ENCODE peak calls at places on chromosomes 1 and 21, in five cellular contexts. M is IMR-90, D is A549, F is HepG2, L is K562. T is an unnamed sample.
A peak's percentile ranks its signal among the peaks of the same experiment; 100 is the strongest.

GRCh38 chr1:238811211-238811610 is 575.2 kb upstream of the CHRM3 start:
- DNase-seq in M (no peak), D (no peak), F (no peak), L (no peak), T (no peak)

GRCh38 chr21:38955495-38955894 is 149.8 kb downstream of the ETS2 start:
- DNase-seq in M (peak; percentile 77), D (no peak), F (no peak), L (no peak), T (no peak)

GRCh38 chr1:217344712-217345111 is 286.2 kb downstream of the GPATCH2 start:
- DNase-seq in M (no peak), D (no peak), F (no peak), L (no peak), T (no peak)

GRCh38 chr1:21508580-21509350 is 458 bp upstream of the ALPL start:
- DNase-seq in M (peak; percentile 31), D (peak; percentile 62), F (no peak), L (peak; percentile 90), T (peak; percentile 97)

GRCh38 chr1:52127181-52128175 is 14.4 kb upstream of the ZFYVE9 start:
- DNase-seq in M (peak; percentile 77), D (peak; percentile 37), F (peak; percentile 62), L (peak; percentile 47), T (no peak)

GRCh38 chr1:18101508-18101907 is 6.1 kb upstream of the IGSF21 start:
- DNase-seq in M (no peak), D (no peak), F (no peak), L (no peak), T (no peak)

GRCh38 chr1:152167835-152168534 is 9.0 kb upstream of the RPTN start:
- DNase-seq in M (peak; percentile 8), D (no peak), F (peak; percentile 14), L (no peak), T (no peak)

GRCh38 chr1:172135923-172136610 is 284.4 kb upstream of the C1orf105 start:
- DNase-seq in M (peak; percentile 81), D (no peak), F (no peak), L (no peak), T (no peak)

GRCh38 chr1:22652457-22652856 is 579 bp upstream of the C1QB start:
- DNase-seq in M (no peak), D (no peak), F (no peak), L (no peak), T (no peak)

GRCh38 chr1:48216276-48216675 is 6.2 kb upstream of the SLC5A9 start:
- DNase-seq in M (no peak), D (no peak), F (no peak), L (no peak), T (no peak)

GRCh38 chr1:69766431-69766830 is 198.7 kb downstream of the LRRC7 start:
- DNase-seq in M (no peak), D (no peak), F (no peak), L (no peak), T (no peak)

GRCh38 chr1:7985851-7986612 is 24.5 kb downstream of the PARK7 start:
- DNase-seq in M (no peak), D (no peak), F (no peak), L (no peak), T (no peak)

GRCh38 chr21:15848632-15849031 is 118.8 kb downstream of the USP25 start:
- DNase-seq in M (peak; percentile 76), D (peak; percentile 7), F (no peak), L (no peak), T (no peak)

GRCh38 chr1:45913183-45913924 is 109.9 kb downstream of the MAST2 start:
- DNase-seq in M (peak; percentile 96), D (no peak), F (no peak), L (no peak), T (no peak)

GRCh38 chr1:1127551-1128451 is 11.9 kb upstream of the C1orf159 start:
- DNase-seq in M (no peak), D (no peak), F (no peak), L (no peak), T (no peak)

GRCh38 chr21:32302560-32302959 is 3.9 kb downstream of the MRAP start:
- DNase-seq in M (no peak), D (no peak), F (no peak), L (no peak), T (peak; percentile 20)

GRCh38 chr21:31255846-31256395 is 88.1 kb downstream of the TIAM1 start:
- DNase-seq in M (no peak), D (no peak), F (no peak), L (no peak), T (no peak)

GRCh38 chr1:245704341-245704740 is 549.6 kb downstream of the KIF26B start:
- DNase-seq in M (no peak), D (no peak), F (no peak), L (no peak), T (no peak)

GRCh38 chr1:105270966-105271365 is 1521.3 kb downstream of the AMY1C start:
- DNase-seq in M (no peak), D (no peak), F (no peak), L (no peak), T (no peak)

DNA sequence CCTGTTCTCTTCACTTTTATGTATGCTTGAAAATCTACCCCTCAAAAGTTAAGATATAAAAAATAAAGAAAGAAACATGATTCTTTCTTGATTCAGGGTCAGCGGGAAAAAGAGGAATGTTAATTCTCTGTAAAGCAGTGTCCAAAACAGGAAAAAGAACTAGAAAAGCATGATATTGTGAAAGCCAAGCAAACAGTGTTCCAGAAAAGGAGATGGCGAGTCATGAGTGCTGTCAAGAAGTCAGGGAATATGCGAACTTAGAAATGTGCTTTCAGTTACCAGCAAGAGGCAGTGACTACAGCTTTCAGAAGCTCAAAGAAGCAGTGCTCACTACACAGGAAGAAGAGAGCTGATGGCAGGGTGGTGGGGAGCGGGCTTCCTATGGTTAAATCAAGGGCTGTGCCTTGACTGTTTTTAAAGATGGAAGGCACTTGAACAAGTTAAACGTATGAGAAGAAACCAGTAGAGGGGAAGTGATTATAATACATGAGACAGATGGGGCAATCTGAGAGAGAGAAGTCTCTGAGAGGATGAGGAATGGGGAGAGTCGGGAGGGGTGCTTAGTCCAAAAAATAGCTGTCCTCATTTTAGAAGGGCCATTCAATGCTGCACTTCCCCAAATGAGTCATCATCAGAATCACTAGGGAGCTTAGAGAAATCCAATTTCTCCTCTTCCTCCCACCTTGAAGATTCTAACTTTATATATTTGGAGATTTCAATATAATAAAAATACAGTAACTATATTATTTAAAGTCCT is 90.4 kb downstream of the KCNK1 start:
- DNase-seq in M (no peak), D (no peak), F (no peak), L (no peak), T (no peak)
- TF ChIP-seq MAFK in M (no peak), D (no peak), F (no peak), L (no peak), T (no peak)

DNA sequence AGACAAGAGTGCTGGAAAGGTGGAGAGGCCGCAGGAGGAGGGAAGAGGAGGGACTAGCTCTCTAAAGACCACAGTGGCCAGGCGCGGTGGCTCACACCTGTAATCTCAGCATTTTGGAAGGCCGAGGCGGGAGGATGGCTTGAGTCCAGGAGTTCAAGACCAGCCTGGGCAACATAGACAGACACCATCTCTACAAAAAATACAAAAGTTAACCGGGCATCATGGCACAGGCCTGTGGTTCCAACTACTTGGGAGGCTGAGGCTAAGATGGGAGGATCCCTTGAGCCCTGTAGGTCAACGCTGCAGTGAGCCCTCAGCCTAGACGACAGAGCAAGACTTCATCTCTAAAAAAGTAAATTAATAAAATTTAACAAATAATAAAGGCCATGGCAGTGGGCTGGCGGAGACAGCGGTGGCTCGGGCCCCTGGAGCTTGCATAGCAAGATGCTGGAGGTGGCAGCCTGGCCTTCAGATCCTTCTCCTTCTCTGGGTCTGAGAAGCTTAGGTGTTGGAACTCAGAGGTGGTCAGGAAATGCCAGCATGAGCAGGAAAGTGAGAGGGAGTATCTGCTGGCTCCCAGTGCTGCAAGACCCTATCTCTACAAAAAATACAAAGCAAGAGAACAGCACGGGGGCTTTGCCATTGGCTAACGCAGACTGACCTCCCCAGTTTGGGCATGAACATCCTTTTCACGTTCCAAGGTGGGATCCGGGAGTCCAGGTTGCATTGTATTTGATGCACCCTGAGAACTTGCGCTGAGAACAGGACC is 10.7 kb downstream of the WNT3A start:
- DNase-seq in M (no peak), D (no peak), F (no peak), L (no peak), T (no peak)
- TF ChIP-seq CEBPB in M (no peak), D (no peak), F (no peak), L (no peak), T (no peak)

GRCh38 chr1:101310484-101310883 is 73.7 kb downstream of the S1PR1 start:
- DNase-seq in M (no peak), D (no peak), F (no peak), L (no peak), T (no peak)

GRCh38 chr1:101308001-101308659 is 71.3 kb downstream of the S1PR1 start:
- DNase-seq in M (no peak), D (no peak), F (no peak), L (no peak), T (no peak)

GRCh38 chr1:101311146-101311892 is 74.5 kb downstream of the S1PR1 start:
- DNase-seq in M (no peak), D (no peak), F (no peak), L (no peak), T (no peak)

GRCh38 chr1:101309334-101310221 is 72.8 kb downstream of the S1PR1 start:
- DNase-seq in M (peak; percentile 56), D (peak; percentile 18), F (peak; percentile 35), L (peak; percentile 56), T (no peak)

GRCh38 chr1:101308935-101309333 is 72.1 kb downstream of the S1PR1 start:
- DNase-seq in M (no peak), D (no peak), F (no peak), L (no peak), T (no peak)
- TF ChIP-seq MAFK in M (no peak), D (no peak), F (no peak), L (no peak), T (no peak)

DNA sequence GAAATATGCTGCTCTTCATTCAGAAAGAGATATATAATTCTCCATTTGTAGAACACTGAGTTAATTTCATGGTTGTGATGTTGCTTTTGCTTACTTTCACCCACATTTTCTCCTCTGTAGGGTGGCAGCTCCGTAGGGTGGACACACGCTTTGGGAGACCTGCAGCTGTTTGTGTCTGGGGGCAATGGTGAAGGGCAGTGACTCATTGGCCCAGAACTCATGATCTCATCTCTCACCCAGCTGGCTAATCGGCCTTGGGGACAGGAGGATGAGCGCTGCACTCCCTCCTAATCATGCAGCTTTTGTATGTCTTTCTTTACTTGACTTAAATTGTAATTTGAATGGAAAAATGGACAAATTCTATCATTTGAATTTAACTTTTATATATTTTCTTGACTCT is 9.6 kb downstream of the DISC1 start:
- DNase-seq in M (peak; percentile 80), D (no peak), F (peak; percentile 67), L (no peak), T (no peak)
- TF ChIP-seq CEBPB in M (no peak), D (no peak), F (no peak), L (no peak), T (no peak)

GRCh38 chr1:153946622-153947246 is at the start of gene DENND4B:
- DNase-seq in M (peak; percentile 65), D (peak; percentile 98), F (peak; percentile 75), L (peak; percentile 96), T (no peak)
- TF ChIP-seq MAFK in M (no peak), D (no peak), F (no peak), L (no peak), T (no peak)

DNA sequence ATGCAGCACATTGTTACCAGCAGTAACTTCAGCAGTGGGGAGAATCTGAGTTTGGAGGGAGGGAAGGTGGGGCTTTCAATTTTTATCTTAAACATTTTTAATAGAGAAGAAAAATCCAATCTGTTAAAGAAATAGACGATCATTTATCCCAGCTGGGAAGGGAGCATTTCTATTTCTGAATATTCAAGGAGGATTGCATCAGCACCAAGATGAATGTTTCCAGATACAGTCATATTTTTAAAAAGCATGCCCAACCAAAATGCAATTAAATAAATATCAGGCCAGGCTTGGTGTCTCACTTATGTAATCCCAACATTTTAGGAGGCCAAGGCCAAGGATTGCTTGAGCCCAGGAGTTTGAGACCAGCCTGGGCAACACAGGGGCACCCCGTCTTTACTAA is 1.7 kb upstream of the ATP1A4 start:
- DNase-seq in M (peak; percentile 29), D (no peak), F (no peak), L (no peak), T (no peak)
- TF ChIP-seq CEBPB in M (peak; percentile 63), D (no peak), F (no peak), L (no peak), T (no peak)

T was measured in H1.